ENCODE peak calls at places on chromosomes 11 and 22, in six cellular contexts. One of them, this sample, is unnamed.

GRCh38 chr11:45156201-45156600 is 9.8 kb downstream of the PRDM11 start:
- DNase-seq in naive thymus-derived CD8-positive, alpha-beta T cell: no peak
- DNase-seq in globus pallidus: no peak
- DNase-seq in B cell: no peak
- DNase-seq in foreskin fibroblast: no peak
- DNase-seq in MCF 10A: no peak
- DNase-seq in this sample: no peak

GRCh38 chr22:30830907-30831306 is 136.2 kb downstream of the OSBP2 start:
- DNase-seq in foreskin fibroblast: peak; percentile 88
- DNase-seq in globus pallidus: no peak
- DNase-seq in MCF 10A: peak; percentile 99
- DNase-seq in naive thymus-derived CD8-positive, alpha-beta T cell: no peak
- DNase-seq in B cell: no peak
- DNase-seq in this sample: no peak

GRCh38 chr11:8720868-8721739 is 38.5 kb downstream of the RPL27A start:
- DNase-seq in globus pallidus: no peak
- DNase-seq in naive thymus-derived CD8-positive, alpha-beta T cell: no peak
- DNase-seq in foreskin fibroblast: no peak
- DNase-seq in MCF 10A: no peak
- DNase-seq in B cell: no peak
- DNase-seq in this sample: no peak

GRCh38 chr11:131977231-131977630 is 606.8 kb downstream of the NTM start:
- DNase-seq in globus pallidus: peak; percentile 80
- DNase-seq in foreskin fibroblast: peak; percentile 55
- DNase-seq in B cell: no peak
- DNase-seq in MCF 10A: peak; percentile 40
- DNase-seq in naive thymus-derived CD8-positive, alpha-beta T cell: no peak
- DNase-seq in this sample: peak; percentile 59

GRCh38 chr11:5865826-5866225 is 8.3 kb upstream of the OR52E8 start:
- DNase-seq in B cell: no peak
- DNase-seq in MCF 10A: no peak
- DNase-seq in naive thymus-derived CD8-positive, alpha-beta T cell: no peak
- DNase-seq in globus pallidus: no peak
- DNase-seq in foreskin fibroblast: no peak
- DNase-seq in this sample: no peak

GRCh38 chr11:123517559-123518364 is 87.7 kb downstream of the GRAMD1B start:
- DNase-seq in B cell: no peak
- DNase-seq in foreskin fibroblast: no peak
- DNase-seq in globus pallidus: no peak
- DNase-seq in naive thymus-derived CD8-positive, alpha-beta T cell: no peak
- DNase-seq in MCF 10A: no peak
- DNase-seq in this sample: no peak

GRCh38 chr22:19959043-19959586 is 17.5 kb upstream of the TXNRD2 start:
- DNase-seq in MCF 10A: no peak
- DNase-seq in foreskin fibroblast: peak; percentile 47
- DNase-seq in naive thymus-derived CD8-positive, alpha-beta T cell: no peak
- DNase-seq in B cell: peak; percentile 14
- DNase-seq in globus pallidus: no peak
- DNase-seq in this sample: no peak

GRCh38 chr11:37500425-37500824 is 902.4 kb upstream of the RAG2 start:
- DNase-seq in MCF 10A: peak; percentile 20
- DNase-seq in globus pallidus: no peak
- DNase-seq in naive thymus-derived CD8-positive, alpha-beta T cell: no peak
- DNase-seq in foreskin fibroblast: no peak
- DNase-seq in B cell: no peak
- DNase-seq in this sample: no peak

GRCh38 chr11:28877366-28877765 is 769.2 kb downstream of the METTL15 start:
- DNase-seq in globus pallidus: no peak
- DNase-seq in B cell: no peak
- DNase-seq in foreskin fibroblast: no peak
- DNase-seq in naive thymus-derived CD8-positive, alpha-beta T cell: no peak
- DNase-seq in MCF 10A: no peak
- DNase-seq in this sample: no peak

GRCh38 chr11:77173494-77173893 is 45.4 kb downstream of the MYO7A start:
- DNase-seq in MCF 10A: no peak
- DNase-seq in globus pallidus: no peak
- DNase-seq in B cell: no peak
- DNase-seq in foreskin fibroblast: no peak
- DNase-seq in naive thymus-derived CD8-positive, alpha-beta T cell: no peak
- DNase-seq in this sample: no peak

GRCh38 chr11:115530752-115531151 is 26.5 kb upstream of the CADM1 start:
- DNase-seq in B cell: no peak
- DNase-seq in foreskin fibroblast: no peak
- DNase-seq in naive thymus-derived CD8-positive, alpha-beta T cell: no peak
- DNase-seq in MCF 10A: no peak
- DNase-seq in globus pallidus: peak; percentile 3
- DNase-seq in this sample: no peak

GRCh38 chr11:119486691-119487259 is 63.8 kb upstream of the THY1 start:
- DNase-seq in foreskin fibroblast: no peak
- DNase-seq in naive thymus-derived CD8-positive, alpha-beta T cell: no peak
- DNase-seq in MCF 10A: no peak
- DNase-seq in globus pallidus: no peak
- DNase-seq in B cell: no peak
- DNase-seq in this sample: no peak

GRCh38 chr11:72224587-72225410 is at the start of gene INPPL1:
- DNase-seq in B cell: peak; percentile 67
- DNase-seq in MCF 10A: peak; percentile 45
- DNase-seq in foreskin fibroblast: no peak
- DNase-seq in naive thymus-derived CD8-positive, alpha-beta T cell: no peak
- DNase-seq in globus pallidus: peak; percentile 50
- DNase-seq in this sample: peak; percentile 34

GRCh38 chr11:31808721-31809542 is 2.2 kb downstream of the PAX6 start:
- DNase-seq in globus pallidus: no peak
- DNase-seq in naive thymus-derived CD8-positive, alpha-beta T cell: no peak
- DNase-seq in B cell: no peak
- DNase-seq in foreskin fibroblast: no peak
- DNase-seq in MCF 10A: no peak
- DNase-seq in this sample: no peak

GRCh38 chr11:2759228-2760195 is 59.7 kb upstream of the KCNQ1OT1 start:
- DNase-seq in foreskin fibroblast: no peak
- DNase-seq in globus pallidus: no peak
- DNase-seq in MCF 10A: no peak
- DNase-seq in naive thymus-derived CD8-positive, alpha-beta T cell: no peak
- DNase-seq in B cell: no peak
- DNase-seq in this sample: no peak

GRCh38 chr11:44559207-44559943 is 6.1 kb upstream of the CD82 start:
- DNase-seq in B cell: no peak
- DNase-seq in naive thymus-derived CD8-positive, alpha-beta T cell: peak; percentile 24
- DNase-seq in MCF 10A: no peak
- DNase-seq in globus pallidus: peak; percentile 24
- DNase-seq in foreskin fibroblast: no peak
- DNase-seq in this sample: no peak